ENCODE peak calls at places on chromosomes 16 and 17, in six cellular contexts. X is heart left ventricle; Y is CD4-positive, CD25-positive, alpha-beta regulatory T cell; N is EL; R is H7; Z is non-pigmented ciliary epithelial cell. I is an unnamed sample.

GRCh38 chr17:65204001-65204400 is 66.8 kb downstream of the RGS9 start:
- DNase-seq in N (no peak), X (no peak), Z (no peak), Y (no peak), R (no peak), I (no peak)

GRCh38 chr16:84854759-84855158 is 35.0 kb downstream of the CRISPLD2 start:
- DNase-seq in Z (no peak), X (no peak), R (peak; percentile 10), N (peak; percentile 45), Y (no peak), I (no peak)

GRCh38 chr17:64256913-64257807 is 5.9 kb downstream of the TEX2 start:
- DNase-seq in Y (no peak), Z (no peak), N (no peak), X (no peak), R (no peak), I (no peak)

GRCh38 chr17:29615048-29615385 is 7.7 kb downstream of the CORO6 start:
- DNase-seq in Z (no peak), Y (peak; percentile 81), X (peak; percentile 52), R (no peak), N (peak; percentile 35), I (no peak)

GRCh38 chr17:77933777-77934398 is 24.6 kb upstream of the TNRC6C start:
- DNase-seq in Y (no peak), X (no peak), R (peak; percentile 56), N (no peak), Z (no peak), I (no peak)

GRCh38 chr16:49048557-49048956 is 233.1 kb downstream of the CBLN1 start:
- DNase-seq in R (no peak), Z (no peak), N (no peak), X (no peak), Y (no peak), I (no peak)

GRCh38 chr16:303760-304505 is 21.0 kb downstream of the PDIA2 start:
- DNase-seq in R (no peak), N (no peak), Z (no peak), X (no peak), Y (no peak), I (no peak)

GRCh38 chr16:23410176-23410575 is 42.8 kb downstream of the COG7 start:
- DNase-seq in N (peak; percentile 62), R (no peak), Y (no peak), X (no peak), Z (no peak), I (no peak)

GRCh38 chr17:38893612-38894011 is 23.8 kb downstream of the LASP1 start:
- DNase-seq in N (no peak), Y (no peak), Z (no peak), X (peak; percentile 71), R (no peak), I (no peak)

GRCh38 chr16:12802661-12803060 is 1.0 kb downstream of the CPPED1 start:
- DNase-seq in Y (no peak), N (no peak), R (peak; percentile 14), X (no peak), Z (no peak), I (no peak)

GRCh38 chr17:43548689-43549379 is 2.7 kb upstream of the ETV4 start:
- DNase-seq in Z (no peak), Y (no peak), X (no peak), N (no peak), R (no peak), I (no peak)

GRCh38 chr16:67169642-67170167 is 633 bp upstream of the NOL3 start:
- DNase-seq in N (peak; percentile 42), Z (no peak), R (peak; percentile 92), Y (no peak), X (peak; percentile 72), I (no peak)

GRCh38 chr17:19018600-19018950 is 14.0 kb upstream of the FAM83G start:
- DNase-seq in Y (no peak), Z (no peak), N (no peak), X (no peak), R (no peak), I (no peak)

GRCh38 chr17:19762515-19762961 is 14.4 kb upstream of the ALDH3A1 start:
- DNase-seq in R (peak; percentile 93), Z (no peak), N (peak; percentile 42), Y (peak; percentile 64), X (peak; percentile 80), I (peak; percentile 24)

GRCh38 chr17:9902116-9902515 is 3.0 kb downstream of the RCVRN start:
- DNase-seq in X (no peak), Z (no peak), R (peak; percentile 65), N (no peak), Y (no peak), I (no peak)

GRCh38 chr17:6496116-6496481 is 51.8 kb downstream of the PIMREG start:
- DNase-seq in Z (no peak), R (peak; percentile 93), N (no peak), X (no peak), Y (no peak), I (no peak)

GRCh38 chr16:873889-874288 is 73.4 kb upstream of the GNG13 start:
- DNase-seq in R (no peak), X (no peak), Z (no peak), N (no peak), Y (no peak), I (no peak)

GRCh38 chr16:75385507-75386152 is 47.7 kb downstream of the CFDP1 start:
- DNase-seq in N (peak; percentile 82), Y (peak; percentile 64), Z (no peak), R (peak; percentile 51), X (no peak), I (peak; percentile 69)

GRCh38 chr16:30185141-30185682 is 1.8 kb downstream of the CORO1A start:
- DNase-seq in R (peak; percentile 26), X (peak; percentile 30), Z (no peak), N (no peak), Y (no peak), I (no peak)

GRCh38 chr16:83118365-83118764 is 491.6 kb downstream of the CDH13 start:
- DNase-seq in N (peak; percentile 65), R (no peak), Y (no peak), X (no peak), Z (no peak), I (no peak)

GRCh38 chr17:31190351-31190750 is 95.6 kb downstream of the NF1 start:
- DNase-seq in Y (no peak), X (no peak), N (peak; percentile 66), R (no peak), Z (no peak), I (no peak)

GRCh38 chr16:69443809-69444611 is 19.6 kb downstream of the CYB5B start:
- DNase-seq in Y (peak; percentile 55), X (peak; percentile 33), Z (no peak), N (peak; percentile 62), R (no peak), I (peak; percentile 32)

GRCh38 chr16:56744996-56745640 is 15.2 kb downstream of the NUP93 start:
- DNase-seq in R (no peak), N (no peak), X (peak; percentile 44), Z (no peak), Y (no peak), I (no peak)

GRCh38 chr17:39217734-39218369 is 7.9 kb downstream of the STAC2 start:
- DNase-seq in Y (no peak), N (no peak), R (peak; percentile 82), X (no peak), Z (no peak), I (no peak)

I was measured in GM04504.